ENCODE peak calls at places on chromosome 19, in six cellular contexts. R, I, G, F, W and Q are unnamed samples.

GRCh38 chr19:20077791-20078463 is at the start of gene ZNF90:
- DNase-seq in R (peak; percentile 93), I (peak; percentile 95), G (peak; percentile 99), F (peak; percentile 86), W (peak; percentile 94), Q (peak; percentile 87)

GRCh38 chr19:30224689-30225606 is 147.2 kb upstream of the ZNF536 start:
- DNase-seq in R (no peak), I (no peak), G (no peak), F (no peak), W (peak; percentile 29), Q (no peak)

GRCh38 chr19:14577885-14578427 is 4.9 kb upstream of the CLEC17A start:
- DNase-seq in R (no peak), I (no peak), G (no peak), F (no peak), W (no peak), Q (no peak)

GRCh38 chr19:21568816-21569496 is 63.6 kb downstream of the ZNF429 start:
- DNase-seq in R (peak; percentile 89), I (no peak), G (peak; percentile 56), F (no peak), W (peak; percentile 74), Q (no peak)

GRCh38 chr19:35740108-35740422 is 2.2 kb downstream of the IGFLR1 start:
- DNase-seq in R (no peak), I (no peak), G (no peak), F (no peak), W (no peak), Q (no peak)

GRCh38 chr19:45998834-45999233 is 3.6 kb downstream of the CCDC61 start:
- DNase-seq in R (no peak), I (no peak), G (no peak), F (no peak), W (no peak), Q (no peak)

GRCh38 chr19:1855040-1855827 is 7.0 kb upstream of the REXO1 start:
- DNase-seq in R (peak; percentile 35), I (peak; percentile 93), G (peak; percentile 82), F (no peak), W (peak; percentile 92), Q (peak; percentile 85)

GRCh38 chr19:2695288-2695866 is 7.1 kb downstream of the GNG7 start:
- DNase-seq in R (no peak), I (no peak), G (no peak), F (no peak), W (no peak), Q (peak; percentile 11)

GRCh38 chr19:13356686-13357280 is 149.5 kb downstream of the CACNA1A start:
- DNase-seq in R (no peak), I (no peak), G (no peak), F (no peak), W (no peak), Q (no peak)

GRCh38 chr19:9250630-9251029 is at the start of gene OR7E24:
- DNase-seq in R (no peak), I (no peak), G (no peak), F (no peak), W (no peak), Q (no peak)

GRCh38 chr19:40530091-40530901 is 46.4 kb upstream of the SHKBP1 start:
- DNase-seq in R (no peak), I (peak; percentile 81), G (no peak), F (peak; percentile 53), W (no peak), Q (peak; percentile 73)
- TF ChIP-seq CTCF in R (no peak), I (no peak), G (peak; percentile 23), F (no peak), W (no peak), Q (no peak)

GRCh38 chr19:19063183-19064097 is at the start of gene SLC25A42:
- DNase-seq in R (peak; percentile 99), I (peak; percentile 100), G (peak; percentile 100), F (peak; percentile 99), W (peak; percentile 100), Q (peak; percentile 98)

GRCh38 chr19:19062454-19063182 is 1.2 kb upstream of the SLC25A42 start:
- DNase-seq in R (peak; percentile 41), I (no peak), G (peak; percentile 29), F (no peak), W (peak; percentile 18), Q (no peak)

GRCh38 chr19:19061491-19061890 is 2.3 kb upstream of the SLC25A42 start:
- DNase-seq in R (no peak), I (no peak), G (no peak), F (no peak), W (no peak), Q (no peak)

GRCh38 chr19:19064811-19065745 is 1.3 kb downstream of the SLC25A42 start:
- DNase-seq in R (no peak), I (peak; percentile 35), G (peak; percentile 22), F (no peak), W (no peak), Q (no peak)

DNA sequence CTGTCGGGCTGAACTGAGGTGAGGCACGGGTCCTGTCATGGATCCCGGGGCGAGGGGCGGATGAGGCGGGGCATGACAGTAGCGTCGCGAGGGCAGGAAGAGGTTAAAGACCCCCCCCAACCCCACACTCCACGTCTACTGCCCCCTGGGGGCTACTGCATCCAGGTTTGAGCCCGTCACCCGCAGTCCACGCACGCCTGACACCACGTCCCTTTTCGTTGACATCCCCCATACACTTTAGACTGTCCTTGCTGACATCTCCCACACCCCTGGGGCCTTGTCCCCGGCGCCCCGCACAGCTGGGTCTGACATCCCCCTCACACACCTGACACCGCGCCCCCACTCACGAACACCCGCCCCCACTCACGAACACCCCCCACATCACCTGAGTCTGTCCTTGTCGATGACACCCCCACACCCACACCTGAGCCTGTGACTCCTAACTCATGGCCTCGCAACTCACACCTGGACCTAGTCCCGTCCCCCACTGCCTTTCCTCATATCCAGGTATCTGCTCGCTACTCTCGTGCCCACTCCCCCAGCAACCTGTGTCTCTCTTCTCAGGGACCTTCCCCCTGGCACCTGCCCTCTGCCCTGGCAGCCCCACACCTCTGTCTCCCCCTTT is 416 bp downstream of the SLC25A42 start:
- DNase-seq in R (no peak), I (no peak), G (no peak), F (no peak), W (no peak), Q (peak; percentile 62)
- TF ChIP-seq CTCF in R (no peak), I (no peak), G (peak; percentile 40), F (no peak), W (peak; percentile 35), Q (peak; percentile 25)

GRCh38 chr19:49363265-49364082 is at the start of gene DKKL1:
- DNase-seq in R (peak; percentile 94), I (peak; percentile 100), G (peak; percentile 100), F (peak; percentile 90), W (peak; percentile 98), Q (peak; percentile 100)
- TF ChIP-seq CTCF in R (no peak), I (no peak), G (peak; percentile 12), F (peak; percentile 14), W (peak; percentile 38), Q (no peak)

DNA sequence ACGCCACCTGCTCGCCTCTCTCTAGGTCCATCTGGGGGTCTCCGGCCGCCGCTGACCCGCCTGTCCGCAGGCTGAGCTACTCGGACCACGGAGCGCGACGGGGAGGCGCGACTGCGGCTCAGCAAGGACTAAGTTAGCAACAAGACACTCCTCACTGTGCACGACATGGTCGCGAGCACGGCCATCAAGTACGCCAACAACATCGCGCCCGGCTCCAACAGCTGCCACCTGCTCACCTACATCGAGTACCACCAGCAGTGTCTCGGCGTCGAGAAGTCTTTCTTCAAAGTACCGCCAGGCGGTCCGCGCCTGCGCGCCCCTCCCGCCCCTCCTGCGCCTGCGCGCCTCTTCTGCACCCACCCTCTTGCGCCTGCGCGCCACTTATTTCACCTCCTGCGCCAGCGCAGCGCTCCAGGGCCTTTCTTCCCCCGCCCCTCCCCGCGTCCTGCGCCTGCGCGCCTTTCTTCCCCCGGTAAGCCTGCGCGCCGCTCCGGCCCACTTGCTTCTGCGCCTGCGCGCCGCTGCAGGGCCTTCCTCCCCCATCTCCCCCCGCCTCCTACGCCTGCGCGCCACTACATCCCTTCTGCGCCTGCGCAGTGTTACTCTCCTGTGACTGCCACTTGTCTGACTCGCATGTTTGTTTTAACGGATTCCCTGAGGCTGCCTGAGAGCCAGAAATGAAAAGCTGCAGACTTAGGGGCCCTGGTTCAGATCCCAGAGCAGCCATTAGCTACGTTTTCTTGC is 63.9 kb downstream of the ACSBG2 start:
- DNase-seq in R (peak; percentile 85), I (peak; percentile 98), G (peak; percentile 99), F (peak; percentile 100), W (peak; percentile 97), Q (peak; percentile 99)
- TF ChIP-seq CTCF in R (no peak), I (no peak), G (peak; percentile 39), F (no peak), W (peak; percentile 28), Q (peak; percentile 11)